ENCODE peak calls at places on chromosomes 16 and 17, in six cellular contexts. W is mesendoderm, Y is BE2C, I is IMR-90, S is lower lobe of right lung, B is tibial artery. U is an unnamed sample.
A peak's percentile ranks its signal among the peaks of the same experiment; 100 is the strongest.

GRCh38 chr16:67613808-67614207 is 31.1 kb upstream of the CARMIL2 start:
- DNase-seq in W (peak; percentile 65), Y (peak; percentile 30), I (no peak), S (no peak), B (no peak), U (peak; percentile 58)

GRCh38 chr16:31181102-31181830 is 1.3 kb downstream of the FUS start:
- DNase-seq in W (peak; percentile 41), Y (peak; percentile 30), I (peak; percentile 44), S (peak; percentile 55), B (peak; percentile 52), U (no peak)

GRCh38 chr17:39193346-39193745 is 4.1 kb downstream of the CACNB1 start:
- DNase-seq in W (no peak), Y (no peak), I (no peak), S (no peak), B (no peak), U (no peak)

GRCh38 chr17:1058423-1059130 is 61.6 kb downstream of the TIMM22 start:
- DNase-seq in W (peak; percentile 62), Y (peak; percentile 49), I (peak; percentile 35), S (peak; percentile 80), B (no peak), U (peak; percentile 90)

GRCh38 chr16:80556481-80556880 is 15.7 kb downstream of the DYNLRB2 start:
- DNase-seq in W (no peak), Y (no peak), I (no peak), S (no peak), B (no peak), U (no peak)

GRCh38 chr17:58313815-58314705 is 14.5 kb downstream of the TSPOAP1 start:
- DNase-seq in W (no peak), Y (no peak), I (no peak), S (no peak), B (peak; percentile 2), U (peak; percentile 27)

GRCh38 chr17:6347776-6348175 is 87.1 kb downstream of the AIPL1 start:
- DNase-seq in W (no peak), Y (no peak), I (no peak), S (no peak), B (no peak), U (no peak)

GRCh38 chr16:89185062-89185751 is 13.7 kb downstream of the CDH15 start:
- DNase-seq in W (no peak), Y (peak; percentile 16), I (no peak), S (no peak), B (no peak), U (no peak)

GRCh38 chr17:5619088-5619740 is 34.9 kb upstream of the NLRP1 start:
- DNase-seq in W (no peak), Y (peak; percentile 5), I (no peak), S (no peak), B (no peak), U (no peak)

GRCh38 chr17:57745242-57745641 is at the start of gene CCDC182:
- DNase-seq in W (no peak), Y (no peak), I (no peak), S (no peak), B (no peak), U (no peak)

GRCh38 chr17:8126306-8127066 is 2.6 kb upstream of the HES7 start:
- DNase-seq in W (peak; percentile 45), Y (peak; percentile 51), I (peak; percentile 52), S (no peak), B (no peak), U (peak; percentile 92)

GRCh38 chr17:80925668-80926067 is 66.0 kb upstream of the CHMP6 start:
- DNase-seq in W (no peak), Y (no peak), I (no peak), S (no peak), B (no peak), U (no peak)

GRCh38 chr16:54595636-54596035 is 309.0 kb upstream of the IRX3 start:
- DNase-seq in W (no peak), Y (no peak), I (no peak), S (no peak), B (no peak), U (no peak)

GRCh38 chr17:71412803-71413202 is 708.0 kb upstream of the SOX9 start:
- DNase-seq in W (no peak), Y (no peak), I (peak; percentile 99), S (no peak), B (no peak), U (no peak)

GRCh38 chr16:85330694-85331188 is 218.5 kb upstream of the CIBAR2 start:
- DNase-seq in W (peak; percentile 98), Y (peak; percentile 52), I (peak; percentile 86), S (no peak), B (peak; percentile 51), U (peak; percentile 88)

GRCh38 chr17:9862949-9863348 is 37.2 kb downstream of the GLP2R start:
- DNase-seq in W (no peak), Y (no peak), I (no peak), S (no peak), B (no peak), U (no peak)

GRCh38 chr17:57751971-57752905 is 7.1 kb upstream of the CCDC182 start:
- DNase-seq in W (peak; percentile 87), Y (peak; percentile 84), I (no peak), S (no peak), B (no peak), U (no peak)

GRCh38 chr17:18257268-18257681 is 1.3 kb downstream of the FLII start:
- DNase-seq in W (peak; percentile 68), Y (no peak), I (no peak), S (no peak), B (no peak), U (peak; percentile 91)

GRCh38 chr16:87874639-87875472 is 5.5 kb upstream of the SLC7A5 start:
- DNase-seq in W (peak; percentile 76), Y (no peak), I (no peak), S (no peak), B (no peak), U (peak; percentile 77)

GRCh38 chr17:69314246-69315030 is 12.5 kb downstream of the ABCA5 start:
- DNase-seq in W (no peak), Y (no peak), I (no peak), S (no peak), B (no peak), U (no peak)

GRCh38 chr17:38604479-38605229 is 1.1 kb downstream of the SRCIN1 start:
- DNase-seq in W (peak; percentile 57), Y (peak; percentile 57), I (no peak), S (no peak), B (no peak), U (peak; percentile 91)

GRCh38 chr17:82863941-82864720 is 24.3 kb upstream of the ZNF750 start:
- DNase-seq in W (peak; percentile 33), Y (peak; percentile 67), I (peak; percentile 91), S (no peak), B (no peak), U (no peak)

GRCh38 chr16:87353613-87354012 is 30.0 kb downstream of the FBXO31 start:
- DNase-seq in W (no peak), Y (no peak), I (no peak), S (no peak), B (no peak), U (no peak)

DNA sequence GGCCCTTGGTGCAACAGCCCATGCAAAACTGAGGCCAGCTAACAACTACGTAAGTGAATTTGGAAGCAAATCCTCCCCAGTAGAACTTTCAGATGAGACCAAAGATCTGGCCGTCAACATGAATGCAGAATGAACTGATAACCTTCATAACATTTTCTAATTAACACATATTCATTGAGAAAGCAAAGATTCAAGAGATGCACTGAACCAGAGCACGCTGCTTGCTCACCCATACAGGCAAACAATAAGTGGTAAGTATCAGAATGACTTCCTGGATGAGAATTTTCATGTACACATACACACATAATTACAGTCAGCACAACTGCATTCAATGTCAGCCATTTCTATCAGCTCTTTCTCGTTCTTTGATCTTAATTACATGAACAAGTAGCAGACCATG is 30.6 kb downstream of the XYLT1 start:
- DNase-seq in W (no peak), Y (no peak), I (no peak), S (no peak), B (no peak), U (no peak)
- H3K36me3 ChIP-seq in W (no peaks in the 10 kb centered on the region), Y (no peaks in the 10 kb centered on the region), I (no peaks in the 10 kb centered on the region), S (no peaks in the 10 kb centered on the region), B (no peaks in the 10 kb centered on the region), U (no peaks in the 10 kb centered on the region)

GRCh38 chr17:48457080-48457836 is 27.2 kb upstream of the SKAP1 start:
- DNase-seq in W (peak; percentile 69), Y (peak; percentile 52), I (peak; percentile 39), S (peak; percentile 77), B (peak; percentile 28), U (peak; percentile 60)
- H3K4me3 ChIP-seq in W (no peak overlapping the region), Y (no peak overlapping the region), I (no peak overlapping the region), S (no peak overlapping the region), B (no peak overlapping the region), U (peak overlapping the region; percentile 25)

DNA sequence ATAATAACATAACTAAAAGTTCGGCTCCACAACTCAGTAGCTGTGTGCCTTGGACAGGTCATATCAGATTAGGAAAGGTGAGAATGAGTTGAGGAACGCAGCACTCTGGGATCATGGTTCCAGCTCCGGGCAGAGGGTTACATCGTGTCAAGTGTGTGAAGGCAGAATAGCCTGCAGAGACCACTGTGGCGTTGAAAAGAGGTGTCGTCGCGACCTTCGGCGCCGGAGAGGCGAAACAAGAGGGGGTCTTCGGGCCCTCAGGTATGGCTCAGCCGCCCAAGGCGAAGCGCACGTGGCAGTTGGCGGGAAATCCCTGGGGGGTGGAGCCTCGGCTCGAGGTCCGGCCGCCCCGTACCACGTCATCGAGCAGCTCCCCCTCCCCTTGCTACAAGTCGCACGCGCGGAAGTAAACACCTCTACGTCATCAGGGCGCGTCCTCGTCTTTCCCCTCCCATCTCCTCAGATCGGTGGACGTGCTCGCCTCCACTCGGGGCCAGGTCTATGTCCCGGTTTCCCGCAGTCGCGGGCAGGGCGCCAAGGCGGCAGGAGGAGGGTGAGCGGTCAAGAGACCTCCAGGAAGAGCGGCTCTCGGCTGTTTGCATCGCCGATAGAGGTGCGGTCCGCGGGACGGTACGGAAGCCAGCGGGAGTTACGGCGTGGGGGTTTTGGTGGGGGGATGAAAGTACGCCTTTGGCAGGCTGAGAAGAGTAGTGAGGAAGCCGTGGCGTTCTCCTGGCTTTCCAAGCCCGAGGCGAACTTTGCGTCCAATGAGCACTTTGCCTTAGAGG is at the start of gene DHX40:
- DNase-seq in W (peak; percentile 98), Y (peak; percentile 97), I (peak; percentile 96), S (peak; percentile 97), B (peak; percentile 94), U (peak; percentile 95)
- H3K36me3 ChIP-seq in W (no peaks in the 10 kb centered on the region), Y (no peaks in the 10 kb centered on the region), I (no peaks in the 10 kb centered on the region), S (no peaks in the 10 kb centered on the region), B (peaks cover 1% of the 10 kb centered on the region), U (no peaks in the 10 kb centered on the region)

GRCh38 chr16:14530046-14530445 is 100.0 kb downstream of the PARN start:
- DNase-seq in W (no peak), Y (no peak), I (no peak), S (no peak), B (no peak), U (no peak)

GRCh38 chr16:14531101-14531500 is 99.0 kb downstream of the PARN start:
- DNase-seq in W (no peak), Y (no peak), I (no peak), S (no peak), B (no peak), U (no peak)

GRCh38 chr16:14528306-14528948 is 101.6 kb downstream of the PARN start:
- DNase-seq in W (peak; percentile 31), Y (no peak), I (no peak), S (no peak), B (no peak), U (no peak)

GRCh38 chr16:14527411-14528044 is 102.5 kb downstream of the PARN start:
- DNase-seq in W (no peak), Y (no peak), I (peak; percentile 81), S (no peak), B (peak; percentile 68), U (no peak)

GRCh38 chr16:14529010-14529669 is 100.9 kb downstream of the PARN start:
- DNase-seq in W (peak; percentile 89), Y (peak; percentile 72), I (peak; percentile 93), S (no peak), B (peak; percentile 63), U (peak; percentile 70)
- H3K4me3 ChIP-seq in W (no peak overlapping the region), Y (peak overlapping the region; percentile 29), I (peak overlapping the region; percentile 26), S (peak overlapping the region; percentile 10), B (peak overlapping the region; percentile 21), U (no peak overlapping the region)

GRCh38 chr17:77212081-77212832 is 71.5 kb downstream of the SEC14L1 start:
- DNase-seq in W (no peak), Y (no peak), I (no peak), S (no peak), B (peak; percentile 51), U (no peak)
- H3K36me3 ChIP-seq in W (peaks cover 7% of the 10 kb centered on the region), Y (peaks cover 56% of the 10 kb centered on the region), I (peaks cover 66% of the 10 kb centered on the region), S (peaks cover 92% of the 10 kb centered on the region), B (peaks cover 81% of the 10 kb centered on the region), U (peaks cover 36% of the 10 kb centered on the region)